ENCODE peak calls at places on chromosomes 12 and 14, in six cellular contexts. K is HepG2, C is A549, E is K562, X is upper lobe of left lung, T is GM12878. F is an unnamed sample.

GRCh38 chr12:12725086-12725955 is 8.2 kb downstream of the CDKN1B start:
- ATAC-seq in K (peak), C (peak), E (peak), X (peak), T (peak), F (peak)

GRCh38 chr14:96602186-96602585 is 100.0 kb downstream of the PAPOLA start:
- ATAC-seq in K (no peak), C (no peak), E (no peak), X (no peak), T (no peak), F (no peak)

GRCh38 chr12:88310069-88310468 is 168.0 kb downstream of the TMTC3 start:
- ATAC-seq in K (no peak), C (peak), E (no peak), X (no peak), T (no peak), F (peak)

GRCh38 chr14:92759300-92759678 is 10.9 kb upstream of the LGMN start:
- ATAC-seq in K (no peak), C (peak), E (peak), X (no peak), T (peak), F (no peak)

GRCh38 chr12:32266756-32267155 is 132.6 kb upstream of the FGD4 start:
- ATAC-seq in K (no peak), C (no peak), E (peak), X (no peak), T (no peak), F (no peak)

GRCh38 chr12:109934026-109934425 is 34.0 kb downstream of the TCHP start:
- ATAC-seq in K (peak), C (peak), E (peak), X (no peak), T (no peak), F (no peak)

GRCh38 chr14:67186369-67186768 is 2.9 kb upstream of the GARIN2 start:
- ATAC-seq in K (peak), C (peak), E (no peak), X (no peak), T (peak), F (no peak)

GRCh38 chr12:105214670-105215375 is 21.2 kb downstream of the APPL2 start:
- ATAC-seq in K (peak), C (peak), E (no peak), X (peak), T (no peak), F (no peak)

GRCh38 chr12:90253142-90253541 is 544.5 kb upstream of the ATP2B1 start:
- ATAC-seq in K (no peak), C (no peak), E (no peak), X (no peak), T (no peak), F (no peak)

GRCh38 chr12:26037615-26038180 is 79.2 kb downstream of the RASSF8 start:
- ATAC-seq in K (no peak), C (no peak), E (no peak), X (no peak), T (no peak), F (no peak)

GRCh38 chr12:110149104-110149660 is 25.0 kb downstream of the IFT81 start:
- ATAC-seq in K (no peak), C (peak), E (no peak), X (no peak), T (peak), F (no peak)

GRCh38 chr14:66224492-66225178 is 261.5 kb upstream of the CCDC196 start:
- ATAC-seq in K (no peak), C (no peak), E (no peak), X (no peak), T (no peak), F (no peak)

GRCh38 chr12:12018454-12018853 is 52.3 kb upstream of the BCL2L14 start:
- ATAC-seq in K (no peak), C (no peak), E (no peak), X (no peak), T (no peak), F (no peak)

GRCh38 chr12:62210422-62210821 is 49.8 kb upstream of the USP15 start:
- ATAC-seq in K (peak), C (peak), E (peak), X (peak), T (peak), F (no peak)

GRCh38 chr14:39107624-39108023 is 4.6 kb upstream of the SEC23A start:
- ATAC-seq in K (no peak), C (no peak), E (peak), X (no peak), T (peak), F (no peak)

GRCh38 chr14:100294213-100294962 is 11.9 kb downstream of the SLC25A29 start:
- ATAC-seq in K (no peak), C (no peak), E (peak), X (peak), T (peak), F (peak)

GRCh38 chr12:11707535-11707934 is 58.1 kb downstream of the ETV6 start:
- ATAC-seq in K (no peak), C (no peak), E (no peak), X (no peak), T (no peak), F (no peak)

GRCh38 chr12:104764225-104765073 is 193.6 kb downstream of the SLC41A2 start:
- ATAC-seq in K (no peak), C (no peak), E (peak), X (no peak), T (peak), F (no peak)

DNA sequence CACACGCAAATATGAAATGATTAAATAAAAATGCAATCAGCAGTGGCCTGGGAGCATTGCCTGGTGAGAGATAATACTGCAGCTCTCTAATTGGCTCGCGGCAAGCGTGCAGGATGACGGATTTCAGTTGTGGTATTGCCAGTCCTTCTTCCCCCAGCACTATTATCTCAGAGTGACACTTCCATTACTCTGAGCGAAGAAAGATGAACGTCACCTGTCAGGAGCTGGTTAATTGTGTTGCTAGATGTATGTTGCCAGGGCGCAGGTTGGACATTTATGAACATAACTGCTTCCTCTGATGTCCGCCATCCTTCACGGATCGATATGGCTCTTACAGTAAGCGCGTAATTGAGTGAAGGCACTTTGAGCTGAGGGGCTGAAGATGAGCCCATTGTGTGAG is 374.9 kb downstream of the PDZRN4 start:
- ATAC-seq in K (no peak), C (no peak), E (no peak), X (no peak), T (no peak), F (no peak)
- TF ChIP-seq EP300 in K (no peak), C (no peak), E (no peak), X (no peak), T (no peak), F (no peak)

DNA sequence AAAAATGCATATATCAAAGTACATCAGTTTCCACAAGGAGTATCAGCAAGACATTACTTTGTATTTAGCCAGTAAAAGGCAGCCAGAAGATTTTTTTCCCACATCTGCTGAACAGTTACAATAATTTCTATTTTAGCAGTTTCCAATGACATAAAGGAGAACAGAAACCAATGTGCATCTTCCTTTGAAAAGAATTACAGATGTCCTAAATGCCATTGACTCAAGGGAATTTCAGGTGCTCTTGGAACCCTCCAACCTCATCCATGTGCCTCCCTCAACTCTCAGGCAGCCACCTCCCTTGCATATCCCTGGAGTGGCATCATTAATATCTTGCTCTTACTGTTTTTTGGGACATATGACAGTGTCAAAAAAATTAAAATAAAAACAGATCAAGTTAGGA is 62.2 kb upstream of the ST8SIA1 start:
- ATAC-seq in K (no peak), C (no peak), E (no peak), X (no peak), T (peak), F (no peak)
- H3K4me3 ChIP-seq in K (no peak), C (no peak), E (no peak), X (no peak), T (no peak), F (no peak)

DNA sequence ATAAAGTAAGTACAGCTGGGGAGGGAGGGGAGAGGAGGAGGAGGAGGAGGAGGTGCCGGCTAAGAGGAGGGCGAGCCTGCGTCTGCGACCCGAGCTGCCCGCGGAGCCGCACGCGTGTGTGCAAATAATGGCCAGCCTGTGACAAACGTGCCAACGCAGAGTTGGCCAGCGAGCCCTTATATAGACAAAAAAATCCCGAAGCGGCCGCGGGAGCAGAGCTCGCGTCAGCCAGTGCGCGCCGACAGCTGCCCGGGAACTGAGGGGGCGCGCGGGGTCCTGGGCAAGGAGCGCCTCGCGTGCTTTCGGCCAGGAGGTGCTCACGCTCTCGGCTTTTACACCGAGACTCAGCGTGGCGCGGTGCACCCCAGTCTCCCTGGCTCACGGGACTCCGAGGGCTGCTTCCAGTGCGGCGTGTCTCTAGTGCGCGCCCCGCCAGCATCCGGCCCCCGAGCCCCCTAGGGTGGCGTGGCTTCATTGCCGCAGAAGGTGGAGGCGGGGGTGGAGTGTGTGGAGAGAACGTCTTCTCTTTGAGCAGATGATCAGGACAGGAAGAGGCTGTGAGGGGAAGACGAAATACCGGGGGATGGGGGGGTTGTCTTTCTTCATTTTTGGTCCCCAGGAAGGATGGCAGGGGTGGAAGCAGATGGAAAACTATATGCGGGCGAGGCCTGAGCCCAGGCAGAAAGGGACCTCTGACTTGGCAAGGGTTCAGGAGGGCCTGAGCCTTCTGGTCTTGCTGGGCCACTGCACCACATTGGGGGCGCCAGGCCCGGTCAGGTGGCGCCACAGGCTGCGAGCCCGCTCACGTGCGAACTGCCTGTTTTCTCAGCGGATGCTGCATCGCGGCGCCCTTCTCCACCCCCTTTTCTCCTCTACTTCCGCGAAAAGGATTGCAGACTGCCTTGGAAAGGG is 659 bp downstream of the SLC16A7 start:
- ATAC-seq in K (peak), C (peak), E (no peak), X (peak), T (peak), F (peak)
- TF ChIP-seq EP300 in K (no peak), C (no peak), E (no peak), X (no peak), T (no peak), F (peak)

GRCh38 chr12:58064681-58065080 is 123.3 kb downstream of the ATP23 start:
- ATAC-seq in K (no peak), C (no peak), E (no peak), X (no peak), T (no peak), F (no peak)
- H3K4me3 ChIP-seq in K (no peak), C (no peak), E (no peak), X (no peak), T (no peak), F (no peak)

GRCh38 chr12:27523305-27523641 is 733 bp upstream of the PPFIBP1 start:
- ATAC-seq in K (no peak), C (peak), E (no peak), X (no peak), T (peak), F (no peak)

GRCh38 chr12:27525373-27525772 is 1.4 kb downstream of the PPFIBP1 start:
- ATAC-seq in K (no peak), C (no peak), E (no peak), X (peak), T (no peak), F (no peak)

GRCh38 chr12:27524839-27525238 is 833 bp downstream of the PPFIBP1 start:
- ATAC-seq in K (no peak), C (no peak), E (no peak), X (peak), T (no peak), F (no peak)

GRCh38 chr12:27524489-27524835 is 456 bp downstream of the PPFIBP1 start:
- ATAC-seq in K (peak), C (peak), E (peak), X (no peak), T (peak), F (no peak)

GRCh38 chr12:27523642-27524488 is at the start of gene PPFIBP1:
- ATAC-seq in K (peak), C (peak), E (peak), X (peak), T (peak), F (peak)
- TF ChIP-seq EP300 in K (no peak), C (no peak), E (no peak), X (no peak), T (no peak), F (no peak)

GRCh38 chr12:101695698-101696097 is 1.7 kb upstream of the CHPT1 start:
- ATAC-seq in K (no peak), C (no peak), E (no peak), X (no peak), T (no peak), F (no peak)
- H3K4me3 ChIP-seq in K (no peak), C (no peak), E (no peak), X (no peak), T (no peak), F (no peak)